ENCODE peak calls at places on chromosomes 5 and 9, in six cellular contexts. One of them, this sample, is unnamed.

GRCh38 chr5:133035224-133035623 is 8.9 kb upstream of the ZCCHC10 start:
- DNase-seq in HT-29: no peak
- DNase-seq in NCI-H526: no peak
- DNase-seq in H9: no peak
- DNase-seq in kidney tubule cell: no peak
- DNase-seq in nephron progenitor cell: no peak
- DNase-seq in this sample: no peak

GRCh38 chr5:52947208-52947607 is 41.9 kb upstream of the ITGA2 start:
- DNase-seq in kidney tubule cell: no peak
- DNase-seq in nephron progenitor cell: no peak
- DNase-seq in H9: no peak
- DNase-seq in NCI-H526: no peak
- DNase-seq in HT-29: no peak
- DNase-seq in this sample: no peak

GRCh38 chr9:136942112-136942880 is 2.2 kb downstream of the FBXW5 start:
- DNase-seq in kidney tubule cell: no peak
- DNase-seq in NCI-H526: no peak
- DNase-seq in nephron progenitor cell: no peak
- DNase-seq in H9: no peak
- DNase-seq in HT-29: no peak
- DNase-seq in this sample: no peak

GRCh38 chr9:131889437-131890244 is 149.8 kb upstream of the RAPGEF1 start:
- DNase-seq in NCI-H526: no peak
- DNase-seq in H9: peak
- DNase-seq in kidney tubule cell: no peak
- DNase-seq in nephron progenitor cell: no peak
- DNase-seq in HT-29: no peak
- DNase-seq in this sample: no peak

GRCh38 chr5:35880166-35880565 is 23.5 kb downstream of the IL7R start:
- DNase-seq in nephron progenitor cell: no peak
- DNase-seq in H9: no peak
- DNase-seq in HT-29: no peak
- DNase-seq in NCI-H526: no peak
- DNase-seq in kidney tubule cell: no peak
- DNase-seq in this sample: no peak

GRCh38 chr9:84843175-84843824 is 173.8 kb downstream of the NTRK2 start:
- DNase-seq in kidney tubule cell: no peak
- DNase-seq in H9: no peak
- DNase-seq in NCI-H526: no peak
- DNase-seq in HT-29: no peak
- DNase-seq in nephron progenitor cell: no peak
- DNase-seq in this sample: no peak

GRCh38 chr5:9361835-9362234 is 184.0 kb downstream of the SEMA5A start:
- DNase-seq in kidney tubule cell: peak
- DNase-seq in NCI-H526: peak
- DNase-seq in HT-29: peak
- DNase-seq in H9: peak
- DNase-seq in nephron progenitor cell: peak
- DNase-seq in this sample: peak

GRCh38 chr5:170269579-170269978 is 28.0 kb downstream of the LCP2 start:
- DNase-seq in NCI-H526: no peak
- DNase-seq in kidney tubule cell: peak
- DNase-seq in HT-29: no peak
- DNase-seq in nephron progenitor cell: no peak
- DNase-seq in H9: no peak
- DNase-seq in this sample: peak

GRCh38 chr5:57937025-57937424 is 454.4 kb upstream of the ACTBL2 start:
- DNase-seq in NCI-H526: no peak
- DNase-seq in kidney tubule cell: no peak
- DNase-seq in nephron progenitor cell: no peak
- DNase-seq in H9: no peak
- DNase-seq in HT-29: no peak
- DNase-seq in this sample: no peak

GRCh38 chr5:114450516-114450909 is 88.6 kb downstream of the KCNN2 start:
- DNase-seq in kidney tubule cell: no peak
- DNase-seq in H9: no peak
- DNase-seq in NCI-H526: peak
- DNase-seq in nephron progenitor cell: peak
- DNase-seq in HT-29: peak
- DNase-seq in this sample: no peak

GRCh38 chr5:173371400-173371799 is 43.2 kb upstream of the STC2 start:
- DNase-seq in nephron progenitor cell: no peak
- DNase-seq in H9: no peak
- DNase-seq in HT-29: no peak
- DNase-seq in kidney tubule cell: no peak
- DNase-seq in NCI-H526: no peak
- DNase-seq in this sample: no peak

GRCh38 chr5:101390317-101390908 is 487.3 kb upstream of the ST8SIA4 start:
- DNase-seq in nephron progenitor cell: peak
- DNase-seq in kidney tubule cell: peak
- DNase-seq in NCI-H526: peak
- DNase-seq in H9: peak
- DNase-seq in HT-29: peak
- DNase-seq in this sample: no peak

This sample was measured in activated naive CD8-positive, alpha-beta T cell treated with anti-CD3 and anti-CD28 coated beads, Interleukin-2, amount 50 U/mL, for 24 hours.